ENCODE peak calls at places on chromosomes 2 and 18, in ten cellular contexts. Q is lower leg skin, S is progenitor cell of endocrine pancreas, R is fibroblast of lung, G is GM12865, Z is GM03348, I is colonic mucosa, U is tibial artery, H is HCEC 1CT, C is SW480. X is an unnamed sample.

GRCh38 chr2:3665886-3666612 is 8.0 kb downstream of the ALLC start:
- DNase-seq in Q (peak; percentile 46), S (no peak), R (no peak), G (no peak), Z (no peak), I (no peak), U (peak; percentile 28), H (no peak), C (no peak), X (no peak)

GRCh38 chr18:60935046-60935445 is 398.2 kb upstream of the CDH20 start:
- DNase-seq in Q (no peak), S (no peak), R (peak; percentile 60), G (no peak), Z (no peak), I (no peak), U (no peak), H (peak; percentile 69), C (no peak), X (no peak)

GRCh38 chr2:168119519-168120141 is 127.8 kb downstream of the STK39 start:
- DNase-seq in Q (no peak), S (peak; percentile 15), R (peak; percentile 58), G (peak; percentile 66), Z (peak; percentile 46), I (peak; percentile 44), U (no peak), H (peak; percentile 53), C (peak; percentile 39), X (no peak)

GRCh38 chr18:924987-925386 is 20.3 kb downstream of the ADCYAP1 start:
- DNase-seq in Q (no peak), S (no peak), R (no peak), G (no peak), Z (no peak), I (no peak), U (no peak), H (no peak), C (no peak), X (no peak)

GRCh38 chr2:229616433-229616832 is 97.9 kb downstream of the DNER start:
- DNase-seq in Q (no peak), S (no peak), R (no peak), G (no peak), Z (no peak), I (no peak), U (no peak), H (no peak), C (no peak), X (no peak)

GRCh38 chr2:217552081-217552480 is 450.7 kb downstream of the TNS1 start:
- DNase-seq in Q (no peak), S (no peak), R (peak; percentile 28), G (no peak), Z (no peak), I (no peak), U (no peak), H (no peak), C (no peak), X (no peak)

GRCh38 chr2:157430266-157430665 is 13.6 kb downstream of the CYTIP start:
- DNase-seq in Q (no peak), S (no peak), R (no peak), G (no peak), Z (no peak), I (no peak), U (no peak), H (no peak), C (no peak), X (no peak)

GRCh38 chr2:25614711-25615110 is 58.7 kb downstream of the DTNB start:
- DNase-seq in Q (no peak), S (no peak), R (no peak), G (no peak), Z (no peak), I (no peak), U (no peak), H (no peak), C (no peak), X (no peak)

GRCh38 chr2:27710640-27711430 is 47.1 kb downstream of the SLC4A1AP start:
- DNase-seq in Q (peak; percentile 64), S (no peak), R (peak; percentile 65), G (no peak), Z (no peak), I (no peak), U (no peak), H (no peak), C (no peak), X (no peak)

GRCh38 chr2:166234112-166234846 is 106.5 kb upstream of the SCN1A start:
- DNase-seq in Q (no peak), S (no peak), R (peak; percentile 89), G (no peak), Z (peak; percentile 53), I (no peak), U (no peak), H (peak; percentile 92), C (no peak), X (no peak)

GRCh38 chr2:83282851-83283250 is 1176.2 kb downstream of the SUCLG1 start:
- DNase-seq in Q (no peak), S (no peak), R (no peak), G (no peak), Z (no peak), I (no peak), U (no peak), H (no peak), C (no peak), X (no peak)

GRCh38 chr2:233917146-233917545 is at the start of gene TRPM8:
- DNase-seq in Q (no peak), S (no peak), R (no peak), G (no peak), Z (no peak), I (no peak), U (no peak), H (no peak), C (no peak), X (no peak)

GRCh38 chr2:86336350-86337234 is 834 bp downstream of the REEP1 start:
- DNase-seq in Q (peak; percentile 50), S (peak; percentile 22), R (no peak), G (no peak), Z (no peak), I (no peak), U (no peak), H (no peak), C (peak; percentile 20), X (no peak)

GRCh38 chr2:111226797-111227700 is 106.3 kb downstream of the BCL2L11 start:
- DNase-seq in Q (no peak), S (no peak), R (peak; percentile 61), G (peak; percentile 18), Z (peak; percentile 66), I (no peak), U (no peak), H (peak; percentile 13), C (no peak), X (no peak)

GRCh38 chr18:3525870-3526420 is 76.0 kb downstream of the TGIF1 start:
- DNase-seq in Q (peak; percentile 62), S (no peak), R (peak; percentile 72), G (peak; percentile 88), Z (no peak), I (no peak), U (no peak), H (no peak), C (peak; percentile 83), X (peak; percentile 1)

GRCh38 chr2:229313591-229313990 is 42.5 kb upstream of the PID1 start:
- DNase-seq in Q (no peak), S (no peak), R (peak; percentile 62), G (no peak), Z (peak; percentile 74), I (no peak), U (no peak), H (peak; percentile 89), C (no peak), X (no peak)

GRCh38 chr2:11998218-11998617 is 251.8 kb downstream of the LPIN1 start:
- DNase-seq in Q (no peak), S (no peak), R (peak; percentile 79), G (peak; percentile 80), Z (no peak), I (no peak), U (no peak), H (peak; percentile 63), C (no peak), X (no peak)

GRCh38 chr2:69482471-69482870 is 45.2 kb upstream of the NFU1 start:
- DNase-seq in Q (no peak), S (no peak), R (no peak), G (peak; percentile 48), Z (no peak), I (no peak), U (no peak), H (no peak), C (no peak), X (no peak)

GRCh38 chr2:118474151-118474561 is 373.3 kb downstream of the EN1 start:
- DNase-seq in Q (no peak), S (no peak), R (no peak), G (no peak), Z (no peak), I (no peak), U (no peak), H (no peak), C (no peak), X (no peak)

GRCh38 chr2:172991036-172991435 is 84.6 kb upstream of the MAP3K20 start:
- DNase-seq in Q (no peak), S (no peak), R (no peak), G (no peak), Z (no peak), I (no peak), U (no peak), H (no peak), C (no peak), X (no peak)

GRCh38 chr2:223654384-223654915 is 52.3 kb upstream of the SCG2 start:
- DNase-seq in Q (no peak), S (no peak), R (peak; percentile 79), G (no peak), Z (peak; percentile 46), I (no peak), U (no peak), H (no peak), C (peak; percentile 1), X (no peak)

GRCh38 chr2:16284941-16285625 is 344.7 kb downstream of the MYCN start:
- DNase-seq in Q (no peak), S (no peak), R (no peak), G (no peak), Z (no peak), I (no peak), U (no peak), H (no peak), C (no peak), X (no peak)

GRCh38 chr2:71631411-71631931 is 178.1 kb downstream of the DYSF start:
- DNase-seq in Q (no peak), S (no peak), R (peak; percentile 61), G (no peak), Z (peak; percentile 83), I (no peak), U (no peak), H (no peak), C (no peak), X (no peak)

GRCh38 chr2:235770909-235771820 is 277.3 kb downstream of the AGAP1 start:
- DNase-seq in Q (no peak), S (no peak), R (no peak), G (no peak), Z (no peak), I (no peak), U (peak; percentile 56), H (no peak), C (no peak), X (no peak)

GRCh38 chr2:192697880-192698279 is 503.1 kb upstream of the TMEFF2 start:
- DNase-seq in Q (no peak), S (no peak), R (no peak), G (no peak), Z (no peak), I (no peak), U (no peak), H (no peak), C (no peak), X (no peak)

GRCh38 chr2:201996006-201996405 is 37.6 kb upstream of the FZD7 start:
- DNase-seq in Q (peak; percentile 76), S (peak; percentile 19), R (no peak), G (no peak), Z (no peak), I (no peak), U (no peak), H (no peak), C (no peak), X (no peak)

GRCh38 chr18:44536041-44536440 is 144.6 kb upstream of the SETBP1 start:
- DNase-seq in Q (no peak), S (no peak), R (peak; percentile 90), G (no peak), Z (peak; percentile 73), I (no peak), U (no peak), H (no peak), C (no peak), X (no peak)

GRCh38 chr2:74502720-74503505 is 3.5 kb upstream of the LBX2 start:
- DNase-seq in Q (peak; percentile 97), S (no peak), R (peak; percentile 81), G (peak; percentile 87), Z (peak; percentile 91), I (peak; percentile 90), U (peak; percentile 88), H (peak; percentile 90), C (peak; percentile 72), X (no peak)

X was measured in T-helper 9 cell.